ENCODE peak calls at places on chromosomes 7 and 10, in six cellular contexts. F, Y, S, K, M and L are unnamed samples.

GRCh38 chr7:123797673-123798526 is 47.1 kb upstream of the HYAL4 start:
- DNase-seq in F (peak), Y (peak), S (no peak), K (no peak), M (peak), L (peak)

GRCh38 chr7:46545790-46546189 is 624.7 kb upstream of the IGFBP3 start:
- DNase-seq in F (peak), Y (peak), S (no peak), K (no peak), M (no peak), L (no peak)

GRCh38 chr10:4459531-4459930 is 366.5 kb upstream of the AKR1E2 start:
- DNase-seq in F (peak), Y (no peak), S (no peak), K (no peak), M (no peak), L (no peak)

GRCh38 chr10:113305871-113306270 is 247.0 kb upstream of the HABP2 start:
- DNase-seq in F (peak), Y (no peak), S (no peak), K (no peak), M (no peak), L (no peak)

GRCh38 chr7:29723599-29723998 is 82.7 kb upstream of the WIPF3 start:
- DNase-seq in F (peak), Y (peak), S (no peak), K (no peak), M (no peak), L (peak)

GRCh38 chr7:128005117-128005516 is 26.1 kb downstream of the LRRC4 start:
- DNase-seq in F (no peak), Y (no peak), S (no peak), K (no peak), M (no peak), L (no peak)

GRCh38 chr10:12351447-12351846 is 2.1 kb downstream of the CAMK1D start:
- DNase-seq in F (no peak), Y (no peak), S (peak), K (no peak), M (no peak), L (no peak)

GRCh38 chr10:1672001-1672781 is 65.1 kb downstream of the ADARB2 start:
- DNase-seq in F (no peak), Y (no peak), S (no peak), K (no peak), M (no peak), L (no peak)

GRCh38 chr10:24916365-24916764 is 36.0 kb downstream of the PRTFDC1 start:
- DNase-seq in F (no peak), Y (no peak), S (no peak), K (no peak), M (no peak), L (no peak)

GRCh38 chr7:107224858-107225257 is 56.1 kb downstream of the HBP1 start:
- DNase-seq in F (no peak), Y (no peak), S (no peak), K (no peak), M (no peak), L (no peak)

GRCh38 chr7:49791089-49791741 is 17.8 kb downstream of the VWC2 start:
- DNase-seq in F (no peak), Y (peak), S (no peak), K (no peak), M (peak), L (no peak)

GRCh38 chr10:114375082-114375481 is 29.2 kb downstream of the AFAP1L2 start:
- DNase-seq in F (peak), Y (no peak), S (no peak), K (no peak), M (no peak), L (no peak)

GRCh38 chr7:34042406-34042805 is 137.1 kb downstream of the BMPER start:
- DNase-seq in F (peak), Y (no peak), S (no peak), K (no peak), M (no peak), L (no peak)

GRCh38 chr10:98173258-98173657 is 38.8 kb downstream of the R3HCC1L start:
- DNase-seq in F (no peak), Y (no peak), S (no peak), K (no peak), M (no peak), L (no peak)

GRCh38 chr7:2654059-2654458 is 22.3 kb downstream of the TTYH3 start:
- DNase-seq in F (no peak), Y (no peak), S (no peak), K (no peak), M (no peak), L (no peak)

GRCh38 chr7:120274482-120274881 is 1.5 kb downstream of the KCND2 start:
- DNase-seq in F (no peak), Y (no peak), S (no peak), K (no peak), M (no peak), L (no peak)

GRCh38 chr10:15265558-15265957 is 97.1 kb upstream of the NMT2 start:
- DNase-seq in F (no peak), Y (no peak), S (no peak), K (no peak), M (no peak), L (no peak)

GRCh38 chr7:105304040-105304895 is 84.5 kb downstream of the SRPK2 start:
- DNase-seq in F (peak), Y (peak), S (no peak), K (no peak), M (peak), L (peak)

GRCh38 chr7:26399309-26399610 is 107.6 kb downstream of the SNX10 start:
- DNase-seq in F (peak), Y (no peak), S (no peak), K (peak), M (no peak), L (no peak)

GRCh38 chr7:150716368-150716767 is at the start of gene GIMAP1:
- DNase-seq in F (no peak), Y (no peak), S (peak), K (no peak), M (peak), L (no peak)

GRCh38 chr7:36605261-36605660 is 119.0 kb downstream of the AOAH start:
- DNase-seq in F (peak), Y (no peak), S (no peak), K (no peak), M (no peak), L (peak)

GRCh38 chr10:128934492-128934891 is 532.5 kb upstream of the MGMT start:
- DNase-seq in F (no peak), Y (no peak), S (no peak), K (no peak), M (no peak), L (no peak)

GRCh38 chr10:93123766-93124165 is 50.1 kb downstream of the CYP26A1 start:
- DNase-seq in F (no peak), Y (no peak), S (no peak), K (no peak), M (no peak), L (no peak)

GRCh38 chr10:58588673-58589265 is 76.1 kb downstream of the BICC1 start:
- DNase-seq in F (no peak), Y (no peak), S (no peak), K (no peak), M (no peak), L (no peak)

GRCh38 chr7:20507157-20507556 is 108.3 kb upstream of the ABCB5 start:
- DNase-seq in F (no peak), Y (no peak), S (no peak), K (no peak), M (no peak), L (no peak)

GRCh38 chr7:158311791-158312190 is 275.8 kb downstream of the PTPRN2 start:
- DNase-seq in F (no peak), Y (no peak), S (no peak), K (no peak), M (no peak), L (no peak)

GRCh38 chr7:135361788-135362187 is 128.2 kb downstream of the STRA8 start:
- DNase-seq in F (no peak), Y (no peak), S (no peak), K (no peak), M (no peak), L (no peak)

GRCh38 chr10:35979116-35979515 is 337.0 kb upstream of the FZD8 start:
- DNase-seq in F (no peak), Y (no peak), S (no peak), K (no peak), M (no peak), L (no peak)

GRCh38 chr7:2970907-2971306 is 72.8 kb downstream of the CARD11 start:
- DNase-seq in F (no peak), Y (no peak), S (peak), K (no peak), M (no peak), L (no peak)

GRCh38 chr10:133474833-133475734 is 21.3 kb downstream of the SCART1 start:
- DNase-seq in F (no peak), Y (no peak), S (no peak), K (no peak), M (peak), L (no peak)

GRCh38 chr10:66627156-66627555 is 298.7 kb upstream of the LRRTM3 start:
- DNase-seq in F (peak), Y (peak), S (no peak), K (no peak), M (peak), L (no peak)

GRCh38 chr7:40232242-40232929 is 97.6 kb downstream of the SUGCT start:
- DNase-seq in F (peak), Y (peak), S (no peak), K (no peak), M (peak), L (no peak)

GRCh38 chr7:151456782-151457181 is 16.8 kb upstream of the CRYGN start:
- DNase-seq in F (no peak), Y (no peak), S (no peak), K (no peak), M (no peak), L (no peak)

GRCh38 chr10:80470266-80470665 is 16.2 kb downstream of the TSPAN14 start:
- DNase-seq in F (no peak), Y (no peak), S (no peak), K (no peak), M (no peak), L (no peak)
- H3K27ac ChIP-seq in F (no peak), Y (no peak), S (peak), K (peak), M (peak), L (peak)

GRCh38 chr7:84823530-84823929 is 363.3 kb downstream of the SEMA3D start:
- DNase-seq in F (no peak), Y (no peak), S (no peak), K (no peak), M (no peak), L (no peak)
- H3K27ac ChIP-seq in F (no peak), Y (no peak), S (no peak), K (no peak), M (no peak), L (no peak)

DNA sequence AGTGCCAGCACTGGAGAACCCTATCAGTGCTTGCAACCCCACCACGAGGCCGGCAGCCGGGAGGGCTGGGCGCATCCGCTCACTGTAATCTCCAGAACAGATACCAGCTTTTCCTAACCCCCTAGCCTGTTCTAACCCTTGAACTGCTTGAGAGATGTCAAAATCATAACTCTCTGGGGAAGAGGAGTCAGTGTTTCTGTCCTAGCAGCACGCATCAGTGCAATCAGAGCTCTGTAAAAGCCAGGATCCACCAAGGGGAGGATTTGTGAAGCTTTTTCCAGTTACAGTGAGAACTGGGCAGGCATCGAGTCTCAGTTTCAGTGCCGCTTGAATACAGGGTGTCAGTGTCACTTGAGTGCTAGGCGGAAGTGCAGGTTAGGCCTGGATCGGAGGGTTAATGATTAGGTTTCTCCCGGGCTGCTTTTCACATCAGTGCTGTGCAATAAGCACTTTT is 104.5 kb upstream of the INSYN2A start:
- DNase-seq in F (no peak), Y (no peak), S (no peak), K (no peak), M (no peak), L (no peak)
- H3K27ac ChIP-seq in F (no peak), Y (no peak), S (no peak), K (no peak), M (no peak), L (no peak)

GRCh38 chr10:73842349-73842748 is 31.0 kb upstream of the NDST2 start:
- DNase-seq in F (no peak), Y (no peak), S (no peak), K (no peak), M (no peak), L (no peak)
- H3K27ac ChIP-seq in F (no peak), Y (no peak), S (no peak), K (no peak), M (no peak), L (no peak)